ENCODE peak calls at places on chromosomes 6 and 20, in six cellular contexts. S, M, C, B, K and I are unnamed samples.

GRCh38 chr6:144543006-144543871 is 258.1 kb downstream of the UTRN start:
- DNase-seq in S (no peak), M (no peak), C (no peak), B (no peak), K (no peak), I (no peak)

GRCh38 chr6:38846844-38847243 is 131.7 kb downstream of the DNAH8 start:
- DNase-seq in S (no peak), M (no peak), C (peak; percentile 15), B (no peak), K (no peak), I (no peak)

GRCh38 chr6:138337076-138337475 is 40.6 kb upstream of the SMIM28 start:
- DNase-seq in S (no peak), M (no peak), C (no peak), B (no peak), K (no peak), I (no peak)

GRCh38 chr6:90088009-90088408 is 193.7 kb downstream of the GJA10 start:
- DNase-seq in S (no peak), M (no peak), C (peak; percentile 76), B (no peak), K (no peak), I (no peak)

GRCh38 chr6:101080597-101080996 is 199.5 kb upstream of the ASCC3 start:
- DNase-seq in S (no peak), M (no peak), C (peak; percentile 26), B (no peak), K (no peak), I (no peak)

GRCh38 chr20:15616626-15617025 is 956.6 kb downstream of the KIF16B start:
- DNase-seq in S (no peak), M (no peak), C (no peak), B (no peak), K (no peak), I (no peak)

GRCh38 chr6:158703121-158703839 is 53.4 kb downstream of the SYTL3 start:
- DNase-seq in S (no peak), M (no peak), C (no peak), B (no peak), K (peak; percentile 69), I (peak; percentile 59)

GRCh38 chr6:31079656-31080261 is 32.6 kb downstream of the C6orf15 start:
- DNase-seq in S (peak; percentile 68), M (peak; percentile 63), C (no peak), B (peak; percentile 82), K (peak; percentile 46), I (peak; percentile 76)

GRCh38 chr20:21511850-21512633 is 1.8 kb downstream of the NKX2-2 start:
- DNase-seq in S (no peak), M (peak; percentile 45), C (no peak), B (no peak), K (no peak), I (no peak)

GRCh38 chr6:41497994-41498393 is 48.2 kb upstream of the FOXP4 start:
- DNase-seq in S (no peak), M (no peak), C (no peak), B (no peak), K (no peak), I (no peak)

GRCh38 chr20:51446230-51446629 is 96.3 kb downstream of the NFATC2 start:
- DNase-seq in S (no peak), M (no peak), C (no peak), B (no peak), K (no peak), I (no peak)

GRCh38 chr6:17577059-17577458 is 23.0 kb upstream of the FAM8A1 start:
- DNase-seq in S (no peak), M (no peak), C (no peak), B (no peak), K (no peak), I (no peak)

GRCh38 chr20:31260326-31260932 is 3.0 kb downstream of the DEFB115 start:
- DNase-seq in S (no peak), M (no peak), C (no peak), B (peak; percentile 47), K (no peak), I (no peak)

GRCh38 chr20:50309764-50310672 is 119.4 kb downstream of the CEBPB start:
- DNase-seq in S (no peak), M (no peak), C (no peak), B (no peak), K (no peak), I (no peak)

GRCh38 chr6:14478396-14479225 is 361.0 kb downstream of the CD83 start:
- DNase-seq in S (no peak), M (no peak), C (no peak), B (no peak), K (no peak), I (peak; percentile 37)

GRCh38 chr20:47607208-47607613 is 105.5 kb downstream of the NCOA3 start:
- DNase-seq in S (no peak), M (no peak), C (no peak), B (no peak), K (no peak), I (no peak)

GRCh38 chr6:121520337-121521163 is 85.1 kb downstream of the GJA1 start:
- DNase-seq in S (no peak), M (no peak), C (no peak), B (no peak), K (no peak), I (no peak)

GRCh38 chr6:101380861-101381630 is 12.5 kb upstream of the GRIK2 start:
- DNase-seq in S (no peak), M (no peak), C (no peak), B (no peak), K (no peak), I (no peak)

GRCh38 chr6:20998748-20999448 is 464.6 kb downstream of the CDKAL1 start:
- DNase-seq in S (no peak), M (no peak), C (no peak), B (no peak), K (no peak), I (no peak)

GRCh38 chr6:150199241-150199640 is 56.4 kb downstream of the PPP1R14C start:
- DNase-seq in S (no peak), M (no peak), C (no peak), B (no peak), K (no peak), I (no peak)

GRCh38 chr6:166713608-166714510 is 86.8 kb upstream of the RPS6KA2 start:
- DNase-seq in S (no peak), M (no peak), C (no peak), B (no peak), K (no peak), I (no peak)

GRCh38 chr20:3199206-3199605 is 5.3 kb downstream of the DDRGK1 start:
- DNase-seq in S (no peak), M (no peak), C (no peak), B (no peak), K (no peak), I (no peak)

GRCh38 chr6:149962461-149963211 is 1.1 kb upstream of the ULBP1 start:
- DNase-seq in S (no peak), M (no peak), C (no peak), B (no peak), K (no peak), I (no peak)

GRCh38 chr6:71408966-71409723 is 120.5 kb downstream of the OGFRL1 start:
- DNase-seq in S (no peak), M (no peak), C (no peak), B (no peak), K (no peak), I (no peak)

GRCh38 chr6:132411296-132411695 is 10.0 kb upstream of the MOXD1 start:
- DNase-seq in S (no peak), M (no peak), C (no peak), B (no peak), K (no peak), I (no peak)

GRCh38 chr20:39547546-39548410 is 585.6 kb downstream of the DHX35 start:
- DNase-seq in S (no peak), M (no peak), C (no peak), B (no peak), K (no peak), I (no peak)
- TF ChIP-seq CTCF in S (no peak), M (no peak), C (no peak), B (peak; percentile 39), K (no peak), I (no peak)

DNA sequence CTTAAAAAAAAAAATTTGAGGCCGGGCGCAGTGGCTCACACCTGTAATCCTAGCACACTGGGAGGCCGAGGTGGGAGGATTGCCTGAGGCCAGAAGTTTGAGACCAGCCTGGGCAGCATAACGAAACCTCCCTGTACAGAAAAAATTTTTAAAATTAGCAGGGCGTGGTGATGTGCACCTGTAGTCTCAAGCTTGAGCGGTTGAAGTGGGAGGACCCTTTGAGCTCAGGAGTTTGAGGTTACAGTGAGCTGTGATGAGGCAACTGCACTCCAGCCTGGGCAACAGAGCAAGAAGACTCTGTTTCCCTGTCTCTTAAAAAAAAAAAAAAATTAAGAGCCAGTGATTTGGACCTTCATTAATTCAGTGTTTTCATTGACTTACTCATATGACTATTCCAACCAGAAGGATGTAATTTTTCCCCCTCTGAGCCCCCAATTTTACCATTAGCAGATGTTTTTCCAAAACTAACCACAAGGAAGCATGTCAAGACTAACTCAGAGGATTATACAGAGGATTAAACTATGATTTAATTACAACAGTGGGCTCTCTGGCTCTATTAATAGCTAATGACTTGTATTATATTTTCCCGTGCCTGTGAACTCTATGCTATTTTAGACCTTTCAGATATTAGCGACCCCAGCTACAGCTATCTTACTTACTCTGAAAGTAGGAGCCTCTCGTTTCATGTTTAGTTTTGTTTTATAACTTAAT is 75.1 kb downstream of the ARID1B start:
- DNase-seq in S (no peak), M (no peak), C (no peak), B (no peak), K (no peak), I (no peak)
- H3K4me1 ChIP-seq in S (no peaks in the 10 kb centered on the region), M (peaks cover 64% of the 10 kb centered on the region), C (no peaks in the 10 kb centered on the region), B (no peaks in the 10 kb centered on the region), K (peaks cover 86% of the 10 kb centered on the region), I (peaks cover 69% of the 10 kb centered on the region)

GRCh38 chr20:42530855-42531674 is 658.6 kb downstream of the PTPRT start:
- DNase-seq in S (no peak), M (no peak), C (no peak), B (peak; percentile 26), K (no peak), I (no peak)
- TF ChIP-seq CTCF in S (peak; percentile 50), M (peak; percentile 68), C (peak; percentile 64), B (peak; percentile 84), K (peak; percentile 58), I (peak; percentile 46)

DNA sequence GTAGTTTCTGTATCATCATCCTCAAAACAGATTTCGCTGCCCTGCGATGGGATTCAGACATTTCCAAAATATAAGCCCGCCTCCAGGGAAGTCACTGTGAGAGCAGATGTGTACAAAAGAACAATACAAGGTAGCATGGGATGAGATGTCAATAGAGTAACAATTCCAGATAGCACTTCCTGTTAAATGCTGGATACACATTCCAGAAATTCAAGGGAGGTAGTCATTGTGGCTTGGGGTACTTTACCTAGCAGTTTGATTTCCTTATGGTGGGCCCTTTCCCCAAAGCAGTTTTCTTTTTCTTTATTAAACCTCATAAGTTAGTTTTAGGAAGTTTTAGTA is 2.5 kb downstream of the RNF217 start:
- DNase-seq in S (no peak), M (no peak), C (no peak), B (no peak), K (no peak), I (no peak)
- H3K4me1 ChIP-seq in S (no peaks in the 10 kb centered on the region), M (peaks cover 50% of the 10 kb centered on the region), C (peaks cover 33% of the 10 kb centered on the region), B (no peaks in the 10 kb centered on the region), K (peaks cover 57% of the 10 kb centered on the region), I (peaks cover 34% of the 10 kb centered on the region)

GRCh38 chr20:63230800-63231268 is 4.9 kb upstream of the BIRC7 start:
- DNase-seq in S (peak; percentile 40), M (no peak), C (no peak), B (no peak), K (peak; percentile 52), I (peak; percentile 47)
- TF ChIP-seq CTCF in S (peak; percentile 25), M (peak; percentile 44), C (peak; percentile 10), B (no peak), K (peak; percentile 43), I (peak; percentile 42)